ENCODE peak calls at places on chromosome 1, in four cellular contexts. D is mammary epithelial cell, W is ovary, E is SK-N-SH. X is an unnamed sample.

GRCh38 chr1:119537979-119538378 is 31.0 kb downstream of the HSD3B1 start:
- DNase-seq in W (no peak), E (no peak), D (no peak), X (no peak)

GRCh38 chr1:85321237-85321964 is 45.0 kb upstream of the BCL10 start:
- DNase-seq in W (no peak), E (no peak), D (peak; percentile 85), X (no peak)

GRCh38 chr1:8661185-8662110 is 156.0 kb downstream of the RERE start:
- DNase-seq in D (peak; percentile 87), E (no peak), W (peak; percentile 73), X (peak; percentile 52)

GRCh38 chr1:64062529-64062928 is 140.9 kb upstream of the UBE2U start:
- DNase-seq in W (no peak), E (no peak), D (no peak), X (no peak)

GRCh38 chr1:188668083-188668482 is 1809.6 kb downstream of the BRINP3 start:
- DNase-seq in W (no peak), E (no peak), D (no peak), X (no peak)

GRCh38 chr1:112110031-112110430 is 120.6 kb upstream of the KCND3 start:
- DNase-seq in E (no peak), D (peak; percentile 14), W (no peak), X (no peak)

GRCh38 chr1:181469829-181470228 is 13.5 kb upstream of the CACNA1E start:
- DNase-seq in D (peak; percentile 86), W (peak; percentile 43), E (no peak), X (peak; percentile 24)

GRCh38 chr1:94903318-94904009 is 23.4 kb downstream of the CNN3 start:
- DNase-seq in E (no peak), D (no peak), W (no peak), X (no peak)

GRCh38 chr1:154869351-154870116 is 547 bp downstream of the KCNN3 start:
- DNase-seq in W (peak; percentile 65), D (no peak), E (peak; percentile 80), X (no peak)

GRCh38 chr1:79364896-79365295 is 358.4 kb upstream of the ADGRL4 start:
- DNase-seq in W (no peak), D (no peak), E (no peak), X (no peak)

GRCh38 chr1:107326823-107327445 is 186.1 kb downstream of the NTNG1 start:
- DNase-seq in W (no peak), D (peak; percentile 9), E (no peak), X (no peak)

GRCh38 chr1:86666368-86666767 is 38.0 kb upstream of the SH3GLB1 start:
- DNase-seq in E (no peak), D (no peak), W (no peak), X (no peak)

GRCh38 chr1:151839457-151840409 is at the start of gene C2CD4D:
- DNase-seq in E (no peak), W (no peak), D (peak; percentile 94), X (no peak)

GRCh38 chr1:30460661-30461060 is 262.7 kb downstream of the MATN1 start:
- DNase-seq in E (no peak), D (no peak), W (no peak), X (no peak)

GRCh38 chr1:244163131-244163530 is 112.0 kb downstream of the ZBTB18 start:
- DNase-seq in E (no peak), D (no peak), W (no peak), X (no peak)

GRCh38 chr1:17919525-17920439 is 164.6 kb downstream of the ACTL8 start:
- DNase-seq in W (no peak), D (peak; percentile 9), E (peak; percentile 78), X (peak; percentile 18)

GRCh38 chr1:57553666-57554065 is 129.8 kb upstream of the DAB1 start:
- DNase-seq in E (no peak), W (no peak), D (no peak), X (no peak)

GRCh38 chr1:53470155-53470554 is 11.0 kb downstream of the DMRTB1 start:
- DNase-seq in W (peak; percentile 39), E (no peak), D (peak; percentile 17), X (peak; percentile 27)

GRCh38 chr1:58932820-58933598 is 149.2 kb upstream of the JUN start:
- DNase-seq in W (no peak), D (peak; percentile 98), E (no peak), X (no peak)

GRCh38 chr1:110544753-110545152 is 25.8 kb upstream of the KCNA10 start:
- DNase-seq in D (no peak), E (no peak), W (no peak), X (no peak)

GRCh38 chr1:167135281-167135840 is 41.5 kb downstream of the STYXL2 start:
- DNase-seq in D (no peak), E (no peak), W (no peak), X (no peak)

GRCh38 chr1:53619811-53620619 is 118.9 kb downstream of the GLIS1 start:
- DNase-seq in D (no peak), E (no peak), W (no peak), X (peak; percentile 8)

GRCh38 chr1:94973271-94973922 is 46.5 kb upstream of the CNN3 start:
- DNase-seq in D (no peak), W (no peak), E (no peak), X (no peak)

GRCh38 chr1:218878369-218878768 is 295.3 kb upstream of the LYPLAL1 start:
- DNase-seq in D (peak; percentile 45), E (no peak), W (no peak), X (no peak)

GRCh38 chr1:53511323-53511932 is 52.2 kb downstream of the DMRTB1 start:
- DNase-seq in D (no peak), E (peak; percentile 91), W (no peak), X (no peak)

GRCh38 chr1:109716570-109717090 is 4.6 kb downstream of the GSTM5 start:
- DNase-seq in W (peak; percentile 37), E (no peak), D (no peak), X (no peak)

GRCh38 chr1:43831866-43832654 is 101.5 kb upstream of the ARTN start:
- DNase-seq in E (no peak), D (no peak), W (no peak), X (no peak)

GRCh38 chr1:9877962-9878361 is 32.1 kb downstream of the CTNNBIP1 start:
- DNase-seq in E (no peak), D (peak; percentile 81), W (no peak), X (no peak)

GRCh38 chr1:68231627-68232303 is 558 bp downstream of the WLS start:
- DNase-seq in W (peak; percentile 81), E (peak; percentile 73), D (peak; percentile 68), X (peak; percentile 39)

GRCh38 chr1:44707112-44707881 is 23.7 kb downstream of the RNU5D-1 start:
- DNase-seq in D (peak; percentile 96), W (no peak), E (no peak), X (peak; percentile 71)

DNA sequence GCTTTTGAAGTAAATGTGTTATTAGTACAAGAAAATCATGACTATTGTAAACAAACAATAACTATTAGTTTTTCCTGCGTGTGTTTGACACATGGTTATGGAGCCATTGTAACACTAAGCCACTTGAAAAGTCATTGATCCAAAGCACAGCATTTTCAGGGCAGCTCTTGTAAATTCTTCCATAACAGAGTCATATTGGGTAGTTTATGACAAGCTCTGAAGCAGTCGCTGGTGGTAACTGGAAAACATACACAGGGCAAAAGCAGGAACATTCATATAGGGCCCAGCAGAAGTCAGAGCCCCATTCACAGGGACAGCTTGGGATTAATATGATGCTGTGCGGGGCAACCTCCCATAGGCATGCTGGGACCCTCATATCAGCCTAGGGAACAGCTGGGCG is 483.2 kb upstream of the PTBP2 start:
- DNase-seq in D (no peak), E (no peak), W (no peak), X (no peak)
- TF ChIP-seq CTCF in D (no peak), E (no peak), W (no peak), X (no peak)

GRCh38 chr1:22443332-22443731 is 8.3 kb upstream of the ZBTB40 start:
- DNase-seq in E (no peak), W (no peak), D (no peak), X (no peak)

GRCh38 chr1:22450421-22451021 is 1.1 kb upstream of the ZBTB40 start:
- DNase-seq in E (no peak), D (no peak), W (no peak), X (no peak)

GRCh38 chr1:22444856-22445255 is 6.8 kb upstream of the ZBTB40 start:
- DNase-seq in W (no peak), E (no peak), D (no peak), X (no peak)

GRCh38 chr1:22451702-22452400 is at the start of gene ZBTB40:
- DNase-seq in D (peak; percentile 94), E (peak; percentile 98), W (peak; percentile 98), X (peak; percentile 91)

GRCh38 chr1:22447581-22448215 is 4.0 kb upstream of the ZBTB40 start:
- DNase-seq in W (no peak), E (peak; percentile 50), D (peak; percentile 57), X (peak; percentile 26)
- H3K4me3 ChIP-seq in W (no peak overlapping the region), E (peak overlapping the region; percentile 12), D (no peak overlapping the region), X (no peak overlapping the region)

GRCh38 chr1:117616356-117616755 is 10.5 kb downstream of the TENT5C start:
- DNase-seq in W (no peak), E (no peak), D (no peak), X (no peak)
- H3K9me3 ChIP-seq in W (no peaks in the 10 kb centered on the region), E (no peaks in the 10 kb centered on the region), D (no peaks in the 10 kb centered on the region), X (no peaks in the 10 kb centered on the region)

DNA sequence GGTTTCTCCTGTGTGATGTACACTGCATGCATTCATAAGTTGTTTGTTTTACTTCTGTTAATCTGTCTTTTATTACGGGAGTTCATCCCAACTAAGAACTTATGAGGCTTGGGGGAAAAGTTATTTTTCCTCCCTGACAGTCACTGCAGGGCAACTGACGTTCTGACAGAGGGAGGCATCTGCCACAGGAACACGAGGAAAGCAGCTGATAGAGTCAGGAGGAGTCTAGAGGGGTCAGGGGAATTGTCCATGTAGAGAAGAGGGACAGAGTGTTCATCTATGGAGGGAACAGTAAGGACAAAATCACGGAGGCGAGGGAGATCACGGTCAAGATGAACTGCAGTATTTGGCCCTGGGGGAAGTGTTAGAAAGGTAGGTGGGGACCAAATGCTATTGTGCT is 19.4 kb downstream of the ST6GALNAC3 start:
- DNase-seq in W (no peak), D (no peak), E (no peak), X (no peak)
- TF ChIP-seq CTCF in W (no peak), D (no peak), E (no peak), X (no peak)

GRCh38 chr1:205493241-205494085 is 11.0 kb upstream of the CDK18 start:
- DNase-seq in D (peak; percentile 85), E (peak; percentile 57), W (peak; percentile 68), X (no peak)
- H3K4me3 ChIP-seq in D (no peak overlapping the region), E (no peak overlapping the region), W (no peak overlapping the region), X (no peak overlapping the region)

X was measured in AG04450.